ENCODE peak calls at places on chromosomes 2 and 18, in nine cellular contexts. One of them, this sample, is unnamed. For H3K4me1, the result is how much of the 10 kb centered on the place peaks cover.

GRCh38 chr2:134282638-134283400 is 28.9 kb downstream of the MGAT5 start:
- DNase-seq in adrenal gland: no peak
- DNase-seq in HCT116: no peak
- DNase-seq in hepatocyte: no peak
- DNase-seq in K562: no peak
- DNase-seq in fibroblast of lung: no peak
- DNase-seq in uterus: no peak
- DNase-seq in colonic mucosa: no peak
- DNase-seq in cardiac muscle cell: no peak
- DNase-seq in this sample: no peak

GRCh38 chr2:226066873-226067272 is 667.4 kb downstream of the NYAP2 start:
- DNase-seq in HCT116: no peak
- DNase-seq in colonic mucosa: no peak
- DNase-seq in cardiac muscle cell: no peak
- DNase-seq in uterus: no peak
- DNase-seq in adrenal gland: no peak
- DNase-seq in K562: no peak
- DNase-seq in fibroblast of lung: no peak
- DNase-seq in hepatocyte: no peak
- DNase-seq in this sample: no peak

GRCh38 chr2:25042321-25043240 is 705 bp downstream of the EFR3B start:
- DNase-seq in HCT116: no peak
- DNase-seq in K562: peak
- DNase-seq in uterus: no peak
- DNase-seq in cardiac muscle cell: peak
- DNase-seq in colonic mucosa: peak
- DNase-seq in hepatocyte: peak
- DNase-seq in fibroblast of lung: peak
- DNase-seq in adrenal gland: peak
- DNase-seq in this sample: no peak

GRCh38 chr2:35651688-35652323 is 703.8 kb upstream of the CRIM1 start:
- DNase-seq in uterus: no peak
- DNase-seq in fibroblast of lung: no peak
- DNase-seq in HCT116: no peak
- DNase-seq in colonic mucosa: peak
- DNase-seq in hepatocyte: peak
- DNase-seq in K562: no peak
- DNase-seq in cardiac muscle cell: peak
- DNase-seq in adrenal gland: no peak
- DNase-seq in this sample: no peak

GRCh38 chr2:46438102-46438501 is 41.3 kb upstream of the TMEM247 start:
- DNase-seq in uterus: no peak
- DNase-seq in hepatocyte: no peak
- DNase-seq in adrenal gland: no peak
- DNase-seq in HCT116: no peak
- DNase-seq in K562: no peak
- DNase-seq in colonic mucosa: no peak
- DNase-seq in fibroblast of lung: no peak
- DNase-seq in cardiac muscle cell: no peak
- DNase-seq in this sample: no peak

GRCh38 chr18:74806700-74807416 is 209.2 kb downstream of the ZNF407 start:
- DNase-seq in uterus: no peak
- DNase-seq in adrenal gland: no peak
- DNase-seq in hepatocyte: peak
- DNase-seq in colonic mucosa: no peak
- DNase-seq in fibroblast of lung: peak
- DNase-seq in cardiac muscle cell: no peak
- DNase-seq in HCT116: peak
- DNase-seq in K562: no peak
- DNase-seq in this sample: no peak

GRCh38 chr18:39846277-39846676 is 2108.8 kb upstream of the PIK3C3 start:
- DNase-seq in uterus: no peak
- DNase-seq in K562: no peak
- DNase-seq in HCT116: no peak
- DNase-seq in hepatocyte: peak
- DNase-seq in colonic mucosa: peak
- DNase-seq in cardiac muscle cell: peak
- DNase-seq in adrenal gland: no peak
- DNase-seq in fibroblast of lung: peak
- DNase-seq in this sample: no peak

GRCh38 chr18:23453657-23454011 is 547 bp downstream of the RIOK3 start:
- DNase-seq in hepatocyte: peak
- DNase-seq in adrenal gland: peak
- DNase-seq in HCT116: no peak
- DNase-seq in colonic mucosa: no peak
- DNase-seq in uterus: no peak
- DNase-seq in fibroblast of lung: peak
- DNase-seq in K562: no peak
- DNase-seq in cardiac muscle cell: no peak
- DNase-seq in this sample: no peak

GRCh38 chr2:122764019-122764418 is 1008.6 kb downstream of the TSN start:
- DNase-seq in HCT116: no peak
- DNase-seq in colonic mucosa: no peak
- DNase-seq in adrenal gland: no peak
- DNase-seq in K562: no peak
- DNase-seq in uterus: no peak
- DNase-seq in fibroblast of lung: no peak
- DNase-seq in cardiac muscle cell: no peak
- DNase-seq in hepatocyte: no peak
- DNase-seq in this sample: no peak

GRCh38 chr18:48993586-48993985 is 42.8 kb upstream of the SMAD7 start:
- DNase-seq in cardiac muscle cell: no peak
- DNase-seq in colonic mucosa: no peak
- DNase-seq in HCT116: no peak
- DNase-seq in K562: no peak
- DNase-seq in adrenal gland: no peak
- DNase-seq in hepatocyte: peak
- DNase-seq in uterus: no peak
- DNase-seq in fibroblast of lung: no peak
- DNase-seq in this sample: no peak

GRCh38 chr2:101781730-101782426 is 84.4 kb downstream of the MAP4K4 start:
- DNase-seq in hepatocyte: no peak
- DNase-seq in cardiac muscle cell: no peak
- DNase-seq in uterus: no peak
- DNase-seq in fibroblast of lung: no peak
- DNase-seq in K562: no peak
- DNase-seq in adrenal gland: no peak
- DNase-seq in colonic mucosa: no peak
- DNase-seq in HCT116: no peak
- DNase-seq in this sample: no peak

GRCh38 chr2:239971115-239971514 is 54.0 kb downstream of the NDUFA10 start:
- DNase-seq in fibroblast of lung: no peak
- DNase-seq in K562: no peak
- DNase-seq in uterus: no peak
- DNase-seq in hepatocyte: no peak
- DNase-seq in cardiac muscle cell: no peak
- DNase-seq in adrenal gland: no peak
- DNase-seq in HCT116: no peak
- DNase-seq in colonic mucosa: no peak
- DNase-seq in this sample: no peak

GRCh38 chr2:127165539-127165935 is 54.6 kb downstream of the CYP27C1 start:
- DNase-seq in cardiac muscle cell: peak
- DNase-seq in K562: no peak
- DNase-seq in hepatocyte: no peak
- DNase-seq in uterus: no peak
- DNase-seq in colonic mucosa: no peak
- DNase-seq in HCT116: no peak
- DNase-seq in fibroblast of lung: no peak
- DNase-seq in adrenal gland: no peak
- DNase-seq in this sample: no peak

GRCh38 chr2:121076885-121077549 is 208.0 kb downstream of the TFCP2L1 start:
- DNase-seq in hepatocyte: peak
- DNase-seq in cardiac muscle cell: peak
- DNase-seq in adrenal gland: peak
- DNase-seq in uterus: no peak
- DNase-seq in fibroblast of lung: peak
- DNase-seq in HCT116: peak
- DNase-seq in colonic mucosa: peak
- DNase-seq in K562: peak
- DNase-seq in this sample: no peak

GRCh38 chr2:24493713-24494112 is 2.7 kb downstream of the NCOA1 start:
- DNase-seq in hepatocyte: peak
- DNase-seq in uterus: no peak
- DNase-seq in fibroblast of lung: peak
- DNase-seq in colonic mucosa: no peak
- DNase-seq in adrenal gland: no peak
- DNase-seq in HCT116: no peak
- DNase-seq in cardiac muscle cell: no peak
- DNase-seq in K562: no peak
- DNase-seq in this sample: no peak

GRCh38 chr2:181368036-181368435 is 89.2 kb upstream of the ITGA4 start:
- DNase-seq in uterus: no peak
- DNase-seq in adrenal gland: no peak
- DNase-seq in HCT116: no peak
- DNase-seq in colonic mucosa: no peak
- DNase-seq in fibroblast of lung: no peak
- DNase-seq in cardiac muscle cell: no peak
- DNase-seq in hepatocyte: no peak
- DNase-seq in K562: no peak
- DNase-seq in this sample: no peak

GRCh38 chr2:98422449-98422848 is 22.2 kb upstream of the INPP4A start:
- DNase-seq in HCT116: no peak
- DNase-seq in cardiac muscle cell: no peak
- DNase-seq in hepatocyte: no peak
- DNase-seq in colonic mucosa: no peak
- DNase-seq in uterus: no peak
- DNase-seq in K562: no peak
- DNase-seq in fibroblast of lung: no peak
- DNase-seq in adrenal gland: no peak
- DNase-seq in this sample: no peak

GRCh38 chr18:46262856-46263255 is 158.7 kb downstream of the HAUS1 start:
- DNase-seq in cardiac muscle cell: no peak
- DNase-seq in HCT116: no peak
- DNase-seq in colonic mucosa: no peak
- DNase-seq in adrenal gland: no peak
- DNase-seq in hepatocyte: no peak
- DNase-seq in fibroblast of lung: no peak
- DNase-seq in K562: no peak
- DNase-seq in uterus: no peak
- DNase-seq in this sample: no peak

GRCh38 chr2:172462393-172463381 is 35.3 kb downstream of the ITGA6 start:
- DNase-seq in cardiac muscle cell: no peak
- DNase-seq in colonic mucosa: peak
- DNase-seq in uterus: no peak
- DNase-seq in K562: no peak
- DNase-seq in adrenal gland: no peak
- DNase-seq in HCT116: no peak
- DNase-seq in fibroblast of lung: no peak
- DNase-seq in hepatocyte: no peak
- DNase-seq in this sample: no peak
- H3K27ac ChIP-seq in cardiac muscle cell: no peak
- H3K27ac ChIP-seq in colonic mucosa: peak
- H3K27ac ChIP-seq in uterus: peak
- H3K27ac ChIP-seq in K562: no peak
- H3K27ac ChIP-seq in adrenal gland: no peak
- H3K27ac ChIP-seq in HCT116: no peak
- H3K27ac ChIP-seq in fibroblast of lung: no peak
- H3K27ac ChIP-seq in hepatocyte: peak
- H3K27ac ChIP-seq in this sample: peak

DNA sequence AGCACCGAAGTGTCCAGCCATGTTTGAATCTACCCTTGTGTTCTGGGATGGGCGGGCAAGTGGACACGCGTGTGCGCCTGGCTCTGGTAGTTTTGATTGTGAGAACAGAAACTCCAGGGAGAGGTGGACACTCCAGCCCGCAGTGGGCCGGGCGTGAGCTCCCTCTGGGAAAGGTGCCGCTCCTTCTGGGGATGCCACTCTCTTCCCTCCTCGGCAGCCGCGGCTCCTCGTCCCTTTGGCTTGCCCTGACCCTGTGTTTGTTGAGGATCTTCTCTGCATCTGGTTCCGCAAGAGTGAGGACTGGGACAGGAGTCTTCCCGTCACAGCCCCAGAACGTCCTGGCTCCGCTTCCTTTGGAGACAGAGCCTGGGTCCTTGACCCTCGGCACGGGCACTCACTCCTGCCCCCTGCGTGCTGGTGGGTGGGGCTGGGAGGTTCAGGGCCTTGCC is 1.3 kb downstream of the CTDP1 start:
- DNase-seq in uterus: no peak
- DNase-seq in adrenal gland: peak
- DNase-seq in cardiac muscle cell: no peak
- DNase-seq in K562: no peak
- DNase-seq in fibroblast of lung: no peak
- DNase-seq in colonic mucosa: peak
- DNase-seq in hepatocyte: no peak
- DNase-seq in HCT116: no peak
- DNase-seq in this sample: no peak
- H3K4me1 ChIP-seq in uterus: under half
- H3K4me1 ChIP-seq in adrenal gland: under half
- H3K4me1 ChIP-seq in cardiac muscle cell: under half
- H3K4me1 ChIP-seq in K562: under half
- H3K4me1 ChIP-seq in fibroblast of lung: under half
- H3K4me1 ChIP-seq in colonic mucosa: under half
- H3K4me1 ChIP-seq in hepatocyte: under half
- H3K4me1 ChIP-seq in HCT116: under half
- H3K4me1 ChIP-seq in this sample: under half

GRCh38 chr2:73939419-73939818 is 12.7 kb downstream of the DGUOK start:
- DNase-seq in hepatocyte: no peak
- DNase-seq in cardiac muscle cell: no peak
- DNase-seq in HCT116: no peak
- DNase-seq in adrenal gland: no peak
- DNase-seq in K562: no peak
- DNase-seq in colonic mucosa: no peak
- DNase-seq in uterus: no peak
- DNase-seq in fibroblast of lung: peak
- DNase-seq in this sample: no peak
- TF ChIP-seq CTCF in hepatocyte: no peak
- TF ChIP-seq CTCF in cardiac muscle cell: peak
- TF ChIP-seq CTCF in HCT116: no peak
- TF ChIP-seq CTCF in adrenal gland: no peak
- TF ChIP-seq CTCF in K562: no peak
- TF ChIP-seq CTCF in colonic mucosa: no peak
- TF ChIP-seq CTCF in uterus: no peak
- TF ChIP-seq CTCF in fibroblast of lung: peak
- TF ChIP-seq CTCF in this sample: peak

GRCh38 chr2:96859338-96859649 is 1.5 kb upstream of the ANKRD39 start:
- DNase-seq in adrenal gland: peak
- DNase-seq in uterus: peak
- DNase-seq in cardiac muscle cell: no peak
- DNase-seq in hepatocyte: no peak
- DNase-seq in K562: no peak
- DNase-seq in fibroblast of lung: no peak
- DNase-seq in HCT116: no peak
- DNase-seq in colonic mucosa: peak
- DNase-seq in this sample: peak

GRCh38 chr2:96860065-96861029 is 2.5 kb upstream of the ANKRD39 start:
- DNase-seq in hepatocyte: no peak
- DNase-seq in fibroblast of lung: peak
- DNase-seq in K562: no peak
- DNase-seq in HCT116: no peak
- DNase-seq in uterus: peak
- DNase-seq in colonic mucosa: no peak
- DNase-seq in adrenal gland: no peak
- DNase-seq in cardiac muscle cell: no peak
- DNase-seq in this sample: peak

GRCh38 chr2:96859681-96860064 is 1.9 kb upstream of the ANKRD39 start:
- DNase-seq in hepatocyte: no peak
- DNase-seq in colonic mucosa: no peak
- DNase-seq in K562: no peak
- DNase-seq in cardiac muscle cell: no peak
- DNase-seq in uterus: no peak
- DNase-seq in fibroblast of lung: no peak
- DNase-seq in HCT116: no peak
- DNase-seq in adrenal gland: no peak
- DNase-seq in this sample: no peak

GRCh38 chr2:96853321-96853720 is 4.5 kb downstream of the ANKRD39 start:
- DNase-seq in HCT116: no peak
- DNase-seq in fibroblast of lung: no peak
- DNase-seq in colonic mucosa: no peak
- DNase-seq in adrenal gland: no peak
- DNase-seq in K562: no peak
- DNase-seq in uterus: no peak
- DNase-seq in hepatocyte: no peak
- DNase-seq in cardiac muscle cell: no peak
- DNase-seq in this sample: no peak

GRCh38 chr2:96856776-96857673 is 791 bp downstream of the ANKRD39 start:
- DNase-seq in hepatocyte: no peak
- DNase-seq in K562: no peak
- DNase-seq in colonic mucosa: peak
- DNase-seq in uterus: peak
- DNase-seq in cardiac muscle cell: peak
- DNase-seq in fibroblast of lung: peak
- DNase-seq in HCT116: no peak
- DNase-seq in adrenal gland: no peak
- DNase-seq in this sample: no peak
- H3K27ac ChIP-seq in hepatocyte: peak
- H3K27ac ChIP-seq in K562: peak
- H3K27ac ChIP-seq in colonic mucosa: peak
- H3K27ac ChIP-seq in uterus: peak
- H3K27ac ChIP-seq in cardiac muscle cell: no peak
- H3K27ac ChIP-seq in fibroblast of lung: peak
- H3K27ac ChIP-seq in HCT116: peak
- H3K27ac ChIP-seq in adrenal gland: peak
- H3K27ac ChIP-seq in this sample: peak